ENCODE peak calls at places on chromosomes 12 and 14, in seven cellular contexts. K is CD4-positive, CD25-positive, alpha-beta regulatory T cell; U is thoracic aorta; G is ovary; B is left ventricle myocardium inferior; Q is fibroblast of lung; W is lower lobe of right lung. E is an unnamed sample.

GRCh38 chr12:127270193-127270592 is 996.8 kb upstream of the TMEM132C start:
- DNase-seq in K (no peak), U (no peak), G (no peak), B (no peak), Q (peak; percentile 68), W (no peak), E (no peak)

GRCh38 chr14:87149583-87150354 is 843.2 kb downstream of the GALC start:
- DNase-seq in K (no peak), U (no peak), G (no peak), B (no peak), Q (peak; percentile 80), W (no peak), E (no peak)

GRCh38 chr14:41699506-41699905 is 92.8 kb downstream of the LRFN5 start:
- DNase-seq in K (no peak), U (no peak), G (no peak), B (no peak), Q (no peak), W (no peak), E (no peak)

GRCh38 chr12:50923361-50924130 is 28.8 kb upstream of the HIGD1C start:
- DNase-seq in K (no peak), U (no peak), G (no peak), B (no peak), Q (no peak), W (no peak), E (no peak)

GRCh38 chr12:65685514-65685913 is 138.8 kb upstream of the HMGA2 start:
- DNase-seq in K (no peak), U (no peak), G (no peak), B (no peak), Q (no peak), W (no peak), E (no peak)

GRCh38 chr12:89349814-89350213 is 2.5 kb downstream of the DUSP6 start:
- DNase-seq in K (no peak), U (no peak), G (no peak), B (no peak), Q (peak; percentile 85), W (no peak), E (no peak)

GRCh38 chr12:131164096-131164872 is 210.6 kb downstream of the ADGRD1 start:
- DNase-seq in K (no peak), U (no peak), G (no peak), B (no peak), Q (no peak), W (no peak), E (no peak)

GRCh38 chr14:50601405-50601804 is 41.5 kb downstream of the ATL1 start:
- DNase-seq in K (no peak), U (no peak), G (no peak), B (no peak), Q (peak; percentile 41), W (no peak), E (no peak)

GRCh38 chr12:132158677-132159554 is 14.7 kb downstream of the NOC4L start:
- DNase-seq in K (no peak), U (no peak), G (no peak), B (peak; percentile 10), Q (no peak), W (no peak), E (no peak)

GRCh38 chr12:76069339-76069738 is 15.1 kb downstream of the NAP1L1 start:
- DNase-seq in K (no peak), U (no peak), G (no peak), B (no peak), Q (no peak), W (no peak), E (no peak)

GRCh38 chr12:29153231-29153630 is 4.2 kb downstream of the FAR2 start:
- DNase-seq in K (no peak), U (no peak), G (no peak), B (no peak), Q (no peak), W (no peak), E (no peak)
- H3K27ac ChIP-seq in K (no peak overlapping the region), U (no peak overlapping the region), G (no peak overlapping the region), B (peak overlapping the region; percentile 36), Q (no peak overlapping the region), W (no peak overlapping the region), E (no peak overlapping the region)

DNA sequence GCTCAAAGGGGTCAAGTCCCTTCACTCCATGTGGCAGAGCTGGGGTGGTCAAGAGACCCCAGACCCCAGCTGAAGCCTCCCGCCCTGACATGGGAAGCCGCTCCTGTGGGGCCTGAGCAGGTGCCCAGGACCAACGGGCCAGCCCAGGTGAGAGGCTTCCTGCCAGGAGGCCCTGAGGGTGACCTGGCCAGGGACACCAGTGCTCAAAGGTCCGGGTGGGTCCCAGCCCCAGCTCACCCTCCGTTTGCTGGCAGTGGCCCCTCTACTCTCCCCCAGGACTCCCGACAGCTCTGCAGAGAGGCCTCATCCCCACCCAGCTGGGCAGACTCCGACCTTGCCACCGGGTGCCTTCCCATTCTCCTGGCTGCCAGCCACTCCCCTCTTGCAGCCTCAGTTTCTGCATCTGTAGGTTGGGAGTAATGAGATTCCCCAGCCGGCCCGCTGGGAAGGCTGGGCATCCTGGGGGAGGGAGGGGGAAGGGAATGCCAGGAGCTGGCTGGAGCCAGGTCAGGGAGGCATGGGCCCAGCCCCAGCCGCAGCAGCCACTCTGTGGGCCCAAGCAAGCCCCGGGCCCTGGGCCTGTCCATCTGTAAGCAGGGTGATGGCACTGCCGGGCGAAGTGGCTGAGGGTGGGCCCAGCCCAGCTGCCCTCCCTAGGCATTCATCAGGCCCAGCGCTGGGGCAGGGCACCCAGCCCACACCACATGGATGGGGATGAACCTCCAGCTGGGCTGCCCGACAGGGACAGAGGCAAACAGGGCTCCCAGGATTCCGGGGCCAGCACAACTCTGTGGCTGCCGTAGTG is 10.3 kb upstream of the INF2 start:
- DNase-seq in K (no peak), U (no peak), G (no peak), B (peak; percentile 16), Q (no peak), W (peak; percentile 44), E (no peak)
- H3K27ac ChIP-seq in K (no peak overlapping the region), U (peak overlapping the region; percentile 87), G (no peak overlapping the region), B (peak overlapping the region; percentile 95), Q (peak overlapping the region; percentile 83), W (peak overlapping the region; percentile 84), E (peak overlapping the region; percentile 81)

GRCh38 chr14:38122241-38122640 is 85.5 kb upstream of the SSTR1 start:
- DNase-seq in K (no peak), U (no peak), G (no peak), B (no peak), Q (peak; percentile 14), W (no peak), E (no peak)
- H3K27ac ChIP-seq in K (no peak overlapping the region), U (no peak overlapping the region), G (no peak overlapping the region), B (no peak overlapping the region), Q (no peak overlapping the region), W (no peak overlapping the region), E (no peak overlapping the region)

DNA sequence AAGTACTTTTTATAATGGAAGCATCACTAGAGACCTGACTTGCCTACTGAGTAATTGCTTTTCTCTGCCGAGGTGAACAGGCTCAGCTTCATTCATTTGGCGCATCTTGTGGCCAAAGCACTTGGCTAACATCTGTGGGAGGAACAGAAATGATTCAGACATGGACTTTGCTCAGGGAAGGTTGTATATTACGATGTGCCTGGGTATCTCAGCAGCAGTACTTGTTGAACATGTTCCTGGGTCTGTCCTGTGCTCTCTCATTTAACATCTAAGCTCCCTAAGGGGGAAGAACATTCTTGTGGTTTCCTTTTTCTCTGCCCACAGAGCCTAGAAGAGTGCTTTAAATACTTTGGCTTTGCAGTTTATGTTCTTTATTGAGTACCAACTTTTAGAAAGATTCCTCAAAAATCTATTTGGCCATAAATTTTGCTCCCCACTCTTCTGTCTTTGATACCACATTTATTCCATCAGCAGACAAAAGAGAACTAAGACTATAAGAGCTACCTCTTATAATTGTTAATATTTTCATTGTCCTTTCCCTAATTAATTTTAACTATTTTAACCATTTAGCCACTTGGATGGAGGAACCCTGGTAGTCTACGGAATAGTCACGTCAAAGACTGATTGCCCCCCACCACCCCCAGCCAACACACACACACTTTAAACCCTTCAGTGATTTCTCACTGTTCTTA is 101.2 kb upstream of the EGLN3 start:
- DNase-seq in K (no peak), U (no peak), G (no peak), B (no peak), Q (peak; percentile 92), W (no peak), E (no peak)
- H3K27ac ChIP-seq in K (no peak overlapping the region), U (peak overlapping the region; percentile 17), G (no peak overlapping the region), B (peak overlapping the region; percentile 72), Q (no peak overlapping the region), W (no peak overlapping the region), E (no peak overlapping the region)

DNA sequence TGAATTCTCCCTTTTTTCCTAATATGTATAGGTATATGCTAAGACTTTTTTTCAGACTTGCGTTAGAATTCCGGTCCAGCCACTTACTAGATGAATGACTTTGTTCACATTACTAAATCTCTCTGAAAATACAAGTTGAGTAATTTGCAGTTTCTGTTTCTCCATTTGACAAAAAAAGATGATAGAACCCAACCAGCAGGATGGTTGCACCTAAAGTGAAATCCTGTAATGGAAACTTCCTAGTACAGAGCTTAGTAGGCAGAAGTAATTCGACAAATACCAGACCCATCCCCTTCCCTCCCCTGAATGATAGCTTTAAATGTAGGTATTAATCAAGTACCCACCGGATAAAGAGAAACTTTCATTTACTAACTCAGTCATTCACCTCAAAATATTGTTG is 113.6 kb upstream of the RAP1B start:
- DNase-seq in K (no peak), U (no peak), G (no peak), B (no peak), Q (peak; percentile 69), W (no peak), E (no peak)
- H3K27ac ChIP-seq in K (no peak overlapping the region), U (peak overlapping the region; percentile 71), G (no peak overlapping the region), B (no peak overlapping the region), Q (no peak overlapping the region), W (no peak overlapping the region), E (no peak overlapping the region)

E was measured in suprapubic skin.